ENCODE peak calls at places on chromosome 11, in seven cellular contexts. Q is astrocyte of the cerebellum, R is H1, W is GM12865, H is heart left ventricle, B is GM20000, O is spleen. P is an unnamed sample.

GRCh38 chr11:924406-925157 is 1.1 kb upstream of the AP2A2 start:
- DNase-seq in O (no peak), R (no peak), W (no peak), H (no peak), Q (no peak), B (no peak), P (no peak)

GRCh38 chr11:1224491-1225385 is 1.9 kb downstream of the MUC5B start:
- DNase-seq in B (peak; percentile 40), R (no peak), W (no peak), O (peak; percentile 63), H (peak; percentile 13), Q (no peak), P (peak; percentile 48)

GRCh38 chr11:70481625-70482528 is 83.5 kb downstream of the CTTN start:
- DNase-seq in Q (no peak), W (no peak), B (no peak), O (no peak), H (peak; percentile 75), R (no peak), P (no peak)

GRCh38 chr11:126776125-126776524 is 224.4 kb downstream of the KIRREL3 start:
- DNase-seq in H (no peak), R (no peak), O (no peak), W (no peak), B (no peak), Q (no peak), P (no peak)

GRCh38 chr11:121929581-121929980 is 186.4 kb downstream of the BLID start:
- DNase-seq in Q (peak; percentile 68), R (no peak), W (no peak), B (no peak), O (no peak), H (peak; percentile 41), P (no peak)

GRCh38 chr11:47004595-47005033 is 68.1 kb downstream of the CSTPP1 start:
- DNase-seq in W (no peak), H (peak; percentile 89), Q (peak; percentile 97), O (no peak), B (no peak), R (no peak), P (peak; percentile 16)

GRCh38 chr11:126653040-126653439 is 297.6 kb downstream of the ST3GAL4 start:
- DNase-seq in Q (no peak), O (no peak), H (no peak), B (no peak), R (no peak), W (no peak), P (no peak)

GRCh38 chr11:96169250-96169649 is 173.7 kb downstream of the MAML2 start:
- DNase-seq in H (no peak), W (no peak), R (no peak), Q (no peak), O (no peak), B (no peak), P (no peak)

GRCh38 chr11:1780700-1781592 is 17.2 kb upstream of the CTSD start:
- DNase-seq in H (no peak), O (peak; percentile 89), W (no peak), R (no peak), B (no peak), Q (no peak), P (no peak)

GRCh38 chr11:79942071-79942470 is 501.2 kb upstream of the TENM4 start:
- DNase-seq in Q (no peak), O (no peak), B (no peak), W (no peak), R (no peak), H (no peak), P (no peak)

GRCh38 chr11:106770489-106771100 is 247.7 kb downstream of the GUCY1A2 start:
- DNase-seq in H (no peak), O (no peak), W (no peak), R (no peak), Q (no peak), B (no peak), P (no peak)

GRCh38 chr11:128462189-128462588 is 125.2 kb downstream of the ETS1 start:
- DNase-seq in Q (no peak), O (no peak), B (no peak), H (no peak), W (no peak), R (no peak), P (no peak)

GRCh38 chr11:106249857-106250256 is 172.4 kb downstream of the AASDHPPT start:
- DNase-seq in R (no peak), O (no peak), Q (peak; percentile 82), B (no peak), W (no peak), H (no peak), P (no peak)

GRCh38 chr11:48073031-48073861 is 92.9 kb downstream of the PTPRJ start:
- DNase-seq in Q (no peak), W (no peak), O (no peak), B (no peak), R (no peak), H (no peak), P (no peak)

GRCh38 chr11:75797796-75798195 is 17.2 kb upstream of the UVRAG start:
- DNase-seq in Q (no peak), H (no peak), R (no peak), B (no peak), W (no peak), O (peak; percentile 46), P (no peak)

GRCh38 chr11:111324277-111324720 is 26.0 kb downstream of the POU2AF3 start:
- DNase-seq in B (no peak), W (no peak), Q (peak; percentile 15), R (no peak), H (no peak), O (no peak), P (peak; percentile 78)

GRCh38 chr11:61162092-61162935 is 1.1 kb upstream of the VPS37C start:
- DNase-seq in W (peak; percentile 87), B (peak; percentile 67), H (no peak), O (no peak), R (no peak), Q (no peak), P (no peak)

GRCh38 chr11:19244084-19244483 is 3.3 kb upstream of the E2F8 start:
- DNase-seq in R (no peak), H (no peak), Q (no peak), O (no peak), B (no peak), W (no peak), P (no peak)

GRCh38 chr11:33500865-33501479 is 199.7 kb downstream of the C11orf91 start:
- DNase-seq in H (no peak), R (no peak), W (no peak), Q (peak; percentile 57), B (no peak), O (no peak), P (no peak)

GRCh38 chr11:2390091-2390870 is 10.3 kb upstream of the TSSC4 start:
- DNase-seq in Q (no peak), W (no peak), B (no peak), O (no peak), R (no peak), H (no peak), P (no peak)

GRCh38 chr11:1507381-1508140 is 21.0 kb upstream of the MOB2 start:
- DNase-seq in H (no peak), O (no peak), W (no peak), Q (no peak), B (no peak), R (no peak), P (peak; percentile 84)

GRCh38 chr11:91913407-91913806 is 311.2 kb upstream of the FAT3 start:
- DNase-seq in Q (no peak), H (no peak), R (no peak), W (no peak), B (no peak), O (no peak), P (no peak)

GRCh38 chr11:119696378-119697157 is 32.4 kb downstream of the NECTIN1 start:
- DNase-seq in W (peak; percentile 24), R (no peak), H (no peak), B (no peak), Q (no peak), O (no peak), P (no peak)

GRCh38 chr11:41289408-41289807 is 170.0 kb downstream of the LRRC4C start:
- DNase-seq in Q (no peak), H (no peak), W (peak; percentile 73), B (no peak), R (no peak), O (no peak), P (no peak)

GRCh38 chr11:33742249-33742851 is 6.1 kb upstream of the CD59 start:
- DNase-seq in B (peak; percentile 45), Q (no peak), H (no peak), W (peak; percentile 42), O (no peak), R (no peak), P (no peak)

GRCh38 chr11:61142424-61142823 is 18.8 kb downstream of the VPS37C start:
- DNase-seq in B (no peak), Q (no peak), R (no peak), O (no peak), W (no peak), H (no peak), P (no peak)

GRCh38 chr11:1375161-1375954 is 14.4 kb upstream of the BRSK2 start:
- DNase-seq in O (no peak), Q (no peak), R (no peak), W (no peak), B (no peak), H (no peak), P (no peak)

DNA sequence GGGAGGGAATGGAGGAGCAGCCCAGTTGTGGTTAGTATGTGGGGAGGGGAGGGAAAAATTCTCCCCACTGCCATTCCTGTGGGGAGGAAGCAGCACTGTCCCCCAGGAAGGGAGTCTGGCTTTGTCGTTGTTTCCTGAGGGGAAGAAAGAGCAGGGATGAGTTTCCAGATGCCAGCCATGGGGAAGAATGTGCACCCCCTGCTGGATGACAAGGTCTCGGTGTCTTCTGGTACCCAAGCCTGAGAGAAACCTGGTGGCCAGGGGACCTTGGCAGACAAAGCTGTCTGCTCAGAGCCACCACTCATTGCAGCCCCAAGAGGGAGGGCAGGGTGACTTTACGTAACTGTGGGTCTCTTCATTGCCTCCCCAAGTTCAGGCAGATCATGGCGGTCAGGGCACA is 81.3 kb upstream of the CD82 start:
- DNase-seq in O (no peak), W (peak; percentile 15), H (no peak), Q (no peak), B (peak; percentile 23), R (no peak), P (no peak)
- TF ChIP-seq CTCF in O (no peak), W (peak; percentile 35), H (peak; percentile 20), Q (peak; percentile 22), B (no peak), R (peak; percentile 56), P (no peak)

DNA sequence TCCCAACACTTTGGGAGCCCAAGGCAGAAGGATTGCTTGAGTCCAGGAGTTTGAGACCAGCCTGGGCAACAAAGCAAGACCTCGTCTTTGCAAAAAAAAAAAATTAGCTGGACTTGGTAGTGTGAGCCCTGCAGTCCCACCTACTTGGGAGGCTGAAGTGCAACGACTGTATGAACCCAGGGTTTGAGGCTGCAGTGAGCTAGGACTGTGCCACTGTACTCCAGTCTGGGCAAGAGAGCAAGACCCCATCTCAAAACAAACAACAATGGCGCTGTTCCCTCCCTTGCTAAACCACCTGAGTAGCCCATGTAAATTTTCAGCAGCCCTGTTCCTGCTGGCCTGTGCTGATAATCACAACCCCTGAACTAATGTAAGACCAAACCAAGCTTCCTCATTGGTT is 3.1 kb downstream of the LAMTOR1 start:
- DNase-seq in R (no peak), Q (no peak), H (no peak), O (no peak), B (no peak), W (no peak), P (no peak)
- TF ChIP-seq CTCF in R (no peak), Q (no peak), H (no peak), O (no peak), B (no peak), W (no peak), P (no peak)

GRCh38 chr11:12171921-12172320 is 61.5 kb downstream of the MICAL2 start:
- DNase-seq in W (no peak), H (no peak), B (no peak), Q (no peak), R (no peak), O (no peak), P (peak; percentile 34)
- TF ChIP-seq CTCF in W (no peak), H (no peak), B (no peak), Q (no peak), R (no peak), O (no peak), P (no peak)

GRCh38 chr11:67615455-67616430 is 9.0 kb downstream of the NDUFV1 start:
- DNase-seq in B (peak; percentile 73), Q (no peak), H (peak; percentile 67), R (no peak), W (peak; percentile 64), O (peak; percentile 85), P (no peak)
- TF ChIP-seq CTCF in B (peak; percentile 52), Q (peak; percentile 46), H (peak; percentile 35), R (peak; percentile 83), W (peak; percentile 71), O (peak; percentile 70), P (no peak)